ENCODE peak calls at places on chromosomes 1 and 21, in five cellular contexts. One of them, this sample, is unnamed.
A peak's percentile ranks its signal among the peaks of the same experiment; 100 is the strongest.

GRCh38 chr1:32743380-32744062 is 41.0 kb upstream of the SYNC start:
- DNase-seq in IMR-90: no peak
- DNase-seq in H1: no peak
- DNase-seq in H9: no peak
- DNase-seq in neuronal stem cell: no peak
- DNase-seq in this sample: no peak

GRCh38 chr1:154062309-154062708 is 71.7 kb downstream of the RPS27 start:
- DNase-seq in H1: no peak
- DNase-seq in neuronal stem cell: no peak
- DNase-seq in IMR-90: no peak
- DNase-seq in H9: no peak
- DNase-seq in this sample: no peak

GRCh38 chr1:24896176-24896575 is 33.9 kb downstream of the RUNX3 start:
- DNase-seq in H9: no peak
- DNase-seq in IMR-90: no peak
- DNase-seq in neuronal stem cell: no peak
- DNase-seq in H1: peak; percentile 39
- DNase-seq in this sample: no peak

GRCh38 chr1:8379513-8380186 is 61.7 kb downstream of the SLC45A1 start:
- DNase-seq in H1: no peak
- DNase-seq in IMR-90: no peak
- DNase-seq in H9: no peak
- DNase-seq in neuronal stem cell: no peak
- DNase-seq in this sample: no peak

GRCh38 chr1:169586395-169587255 is at the start of gene F5:
- DNase-seq in H9: peak; percentile 91
- DNase-seq in H1: peak; percentile 77
- DNase-seq in neuronal stem cell: peak; percentile 49
- DNase-seq in IMR-90: peak; percentile 40
- DNase-seq in this sample: peak; percentile 87

GRCh38 chr1:53326598-53327182 is 1.2 kb downstream of the LRP8 start:
- DNase-seq in neuronal stem cell: peak; percentile 35
- DNase-seq in H9: peak; percentile 49
- DNase-seq in IMR-90: no peak
- DNase-seq in H1: no peak
- DNase-seq in this sample: peak; percentile 67

GRCh38 chr1:98035587-98035986 is 114.8 kb upstream of the DPYD start:
- DNase-seq in IMR-90: no peak
- DNase-seq in neuronal stem cell: no peak
- DNase-seq in H9: no peak
- DNase-seq in H1: no peak
- DNase-seq in this sample: no peak

GRCh38 chr1:32954183-32954582 is 10.4 kb downstream of the RNF19B start:
- DNase-seq in neuronal stem cell: no peak
- DNase-seq in H1: no peak
- DNase-seq in H9: no peak
- DNase-seq in IMR-90: no peak
- DNase-seq in this sample: no peak

GRCh38 chr1:109392037-109392787 is 5.5 kb downstream of the SORT1 start:
- DNase-seq in H9: no peak
- DNase-seq in neuronal stem cell: no peak
- DNase-seq in IMR-90: no peak
- DNase-seq in H1: no peak
- DNase-seq in this sample: no peak

GRCh38 chr1:39214021-39214713 is 9.7 kb downstream of the MACF1 start:
- DNase-seq in H1: no peak
- DNase-seq in neuronal stem cell: peak; percentile 88
- DNase-seq in H9: no peak
- DNase-seq in IMR-90: no peak
- DNase-seq in this sample: peak; percentile 78

GRCh38 chr1:74193908-74194307 is 4.1 kb downstream of the LRRIQ3 start:
- DNase-seq in H9: no peak
- DNase-seq in H1: no peak
- DNase-seq in IMR-90: peak; percentile 79
- DNase-seq in neuronal stem cell: no peak
- DNase-seq in this sample: no peak

GRCh38 chr1:32695098-32695904 is 7.3 kb downstream of the SYNC start:
- DNase-seq in H9: no peak
- DNase-seq in IMR-90: peak; percentile 65
- DNase-seq in H1: no peak
- DNase-seq in neuronal stem cell: no peak
- DNase-seq in this sample: no peak

GRCh38 chr1:200409203-200409760 is 554 bp downstream of the ZNF281 start:
- DNase-seq in H1: peak; percentile 61
- DNase-seq in neuronal stem cell: no peak
- DNase-seq in H9: peak; percentile 46
- DNase-seq in IMR-90: peak; percentile 33
- DNase-seq in this sample: peak; percentile 64

GRCh38 chr1:53314606-53315005 is 13.3 kb downstream of the LRP8 start:
- DNase-seq in IMR-90: no peak
- DNase-seq in neuronal stem cell: no peak
- DNase-seq in H1: no peak
- DNase-seq in H9: no peak
- DNase-seq in this sample: no peak

GRCh38 chr1:240653030-240653429 is 41.1 kb upstream of the GREM2 start:
- DNase-seq in IMR-90: no peak
- DNase-seq in H9: no peak
- DNase-seq in neuronal stem cell: no peak
- DNase-seq in H1: no peak
- DNase-seq in this sample: no peak

GRCh38 chr1:228083871-228084278 is 1.4 kb downstream of the ARF1 start:
- DNase-seq in H9: no peak
- DNase-seq in IMR-90: peak; percentile 22
- DNase-seq in neuronal stem cell: no peak
- DNase-seq in H1: no peak
- DNase-seq in this sample: no peak

GRCh38 chr1:204268101-204268500 is 54.3 kb upstream of the GOLT1A start:
- DNase-seq in H1: no peak
- DNase-seq in neuronal stem cell: no peak
- DNase-seq in IMR-90: no peak
- DNase-seq in H9: no peak
- DNase-seq in this sample: no peak

DNA sequence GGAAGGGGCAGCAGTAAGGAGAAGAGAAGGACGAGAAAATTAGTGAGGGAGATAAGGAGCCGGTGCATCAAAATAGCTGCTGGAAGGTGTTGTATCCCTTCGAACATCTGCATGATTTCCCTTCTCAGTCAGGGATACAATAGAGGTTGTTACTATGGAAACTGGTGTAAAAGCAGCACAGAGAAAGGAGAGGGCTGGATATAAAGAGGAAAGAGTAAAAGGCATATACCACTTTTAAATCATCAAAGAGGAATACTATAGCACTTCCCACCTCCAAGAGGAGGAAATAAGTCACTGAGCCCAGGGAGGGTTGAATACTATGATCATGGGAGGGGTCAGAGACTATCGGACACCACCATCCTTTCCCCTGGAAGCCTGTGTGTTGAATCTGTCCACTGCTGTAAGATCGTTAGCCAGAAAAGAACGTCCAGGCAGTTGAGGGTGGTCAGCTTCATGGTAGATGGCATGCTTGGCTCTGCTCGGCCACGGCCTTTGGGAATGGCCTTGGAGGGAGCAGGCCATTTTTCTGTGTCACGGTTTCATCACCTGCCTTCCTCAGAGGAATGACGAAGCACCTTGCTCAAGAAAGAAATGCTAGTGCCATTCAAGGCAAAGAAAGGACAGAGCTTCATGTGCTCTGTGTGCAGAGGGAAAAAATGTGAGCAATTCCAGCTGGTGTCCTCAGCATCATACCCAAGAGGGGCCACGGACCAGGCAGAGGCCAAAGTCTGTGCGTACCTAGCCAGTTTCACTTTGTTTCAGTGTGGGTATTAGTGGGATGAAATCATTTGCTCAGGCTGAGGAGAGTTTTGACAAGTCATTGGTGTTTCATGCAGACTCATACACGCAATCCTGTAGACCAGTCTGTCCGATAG is 64.2 kb downstream of the IRF2BP2 start:
- DNase-seq in H9: peak; percentile 21
- DNase-seq in neuronal stem cell: no peak
- DNase-seq in IMR-90: peak; percentile 44
- DNase-seq in H1: no peak
- DNase-seq in this sample: no peak
- H3K18ac ChIP-seq in H9: peak overlapping the region; percentile 85
- H3K18ac ChIP-seq in neuronal stem cell: peak overlapping the region; percentile 46
- H3K18ac ChIP-seq in IMR-90: peak overlapping the region; percentile 11
- H3K18ac ChIP-seq in H1: no peak overlapping the region
- H3K18ac ChIP-seq in this sample: no peak overlapping the region

GRCh38 chr1:150613061-150613920 is 16.1 kb downstream of the ENSA start:
- DNase-seq in H9: no peak
- DNase-seq in IMR-90: peak; percentile 98
- DNase-seq in neuronal stem cell: no peak
- DNase-seq in H1: no peak
- DNase-seq in this sample: no peak

GRCh38 chr1:150606743-150607142 is 22.7 kb downstream of the ENSA start:
- DNase-seq in neuronal stem cell: no peak
- DNase-seq in H9: no peak
- DNase-seq in H1: no peak
- DNase-seq in IMR-90: no peak
- DNase-seq in this sample: no peak

GRCh38 chr1:150612014-150612345 is 17.4 kb downstream of the ENSA start:
- DNase-seq in neuronal stem cell: no peak
- DNase-seq in IMR-90: no peak
- DNase-seq in H1: no peak
- DNase-seq in H9: no peak
- DNase-seq in this sample: no peak

GRCh38 chr1:150609726-150610125 is 19.7 kb downstream of the ENSA start:
- DNase-seq in H1: no peak
- DNase-seq in neuronal stem cell: no peak
- DNase-seq in H9: no peak
- DNase-seq in IMR-90: peak; percentile 30
- DNase-seq in this sample: no peak

DNA sequence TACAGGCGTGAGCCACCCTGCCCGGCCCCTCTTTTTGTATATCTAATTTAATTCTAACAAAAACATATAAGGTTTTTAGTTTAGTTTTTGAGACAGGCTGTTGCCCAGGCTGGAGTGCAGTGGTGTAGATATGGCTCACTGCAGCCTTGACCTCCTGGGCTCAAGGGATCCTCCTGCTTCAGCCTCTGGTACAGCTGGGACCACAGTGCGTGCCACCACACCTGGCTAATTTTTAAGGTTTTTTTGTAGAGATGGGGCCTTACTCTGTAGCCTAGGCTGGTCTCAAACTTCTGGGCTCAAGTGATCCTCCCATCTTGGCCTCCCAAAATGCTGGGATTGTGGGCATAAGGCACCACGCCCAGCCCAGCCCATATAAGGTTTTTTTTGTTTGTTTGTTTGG is 18.8 kb downstream of the ENSA start:
- DNase-seq in H1: no peak
- DNase-seq in IMR-90: no peak
- DNase-seq in H9: no peak
- DNase-seq in neuronal stem cell: no peak
- DNase-seq in this sample: no peak
- H3K18ac ChIP-seq in H1: no peak overlapping the region
- H3K18ac ChIP-seq in IMR-90: no peak overlapping the region
- H3K18ac ChIP-seq in H9: no peak overlapping the region
- H3K18ac ChIP-seq in neuronal stem cell: no peak overlapping the region
- H3K18ac ChIP-seq in this sample: no peak overlapping the region

DNA sequence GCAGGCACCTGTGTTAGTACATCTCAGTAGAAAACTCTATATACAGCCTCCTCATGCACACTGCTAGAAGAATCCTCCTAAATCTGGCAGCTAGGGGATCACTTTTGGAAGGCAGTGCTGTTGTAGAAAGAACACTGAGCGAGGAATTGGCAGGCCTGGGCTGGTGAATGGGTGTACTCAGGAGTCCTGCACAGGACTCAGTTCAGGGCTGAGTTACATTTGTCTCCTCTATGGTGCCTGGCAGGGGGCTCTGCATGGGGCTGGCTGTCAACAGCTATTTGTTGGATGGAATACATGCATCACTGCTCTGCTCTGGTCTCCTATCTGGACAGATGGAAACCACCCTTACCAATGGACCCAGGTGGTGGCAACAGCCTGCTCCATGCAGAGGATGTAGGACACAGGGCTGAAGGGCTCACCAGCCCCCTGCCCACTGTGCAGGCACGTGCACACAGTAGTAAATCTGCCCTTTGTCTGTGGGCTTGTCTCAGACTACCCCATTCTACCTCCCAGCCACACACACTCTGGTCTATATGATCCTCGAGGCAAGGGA is 74.2 kb downstream of the LRIG2 start:
- DNase-seq in H1: no peak
- DNase-seq in IMR-90: no peak
- DNase-seq in neuronal stem cell: no peak
- DNase-seq in H9: no peak
- DNase-seq in this sample: no peak
- H3K18ac ChIP-seq in H1: no peak overlapping the region
- H3K18ac ChIP-seq in IMR-90: no peak overlapping the region
- H3K18ac ChIP-seq in neuronal stem cell: no peak overlapping the region
- H3K18ac ChIP-seq in H9: no peak overlapping the region
- H3K18ac ChIP-seq in this sample: no peak overlapping the region

GRCh38 chr1:59289570-59289969 is 7.3 kb upstream of the FGGY start:
- DNase-seq in H9: no peak
- DNase-seq in neuronal stem cell: no peak
- DNase-seq in H1: no peak
- DNase-seq in IMR-90: no peak
- DNase-seq in this sample: no peak
- H3K18ac ChIP-seq in H9: no peak overlapping the region
- H3K18ac ChIP-seq in neuronal stem cell: no peak overlapping the region
- H3K18ac ChIP-seq in H1: no peak overlapping the region
- H3K18ac ChIP-seq in IMR-90: no peak overlapping the region
- H3K18ac ChIP-seq in this sample: no peak overlapping the region

GRCh38 chr1:10686404-10687040 is 109.9 kb downstream of the CASZ1 start:
- DNase-seq in H9: no peak
- DNase-seq in IMR-90: no peak
- DNase-seq in H1: no peak
- DNase-seq in neuronal stem cell: no peak
- DNase-seq in this sample: peak; percentile 69
- H3K18ac ChIP-seq in H9: no peak overlapping the region
- H3K18ac ChIP-seq in IMR-90: no peak overlapping the region
- H3K18ac ChIP-seq in H1: no peak overlapping the region
- H3K18ac ChIP-seq in neuronal stem cell: peak overlapping the region; percentile 82
- H3K18ac ChIP-seq in this sample: peak overlapping the region; percentile 34

GRCh38 chr21:41766883-41767605 is at the start of gene RIPK4:
- DNase-seq in neuronal stem cell: no peak
- DNase-seq in H9: peak; percentile 89
- DNase-seq in H1: peak; percentile 88
- DNase-seq in IMR-90: peak; percentile 23
- DNase-seq in this sample: peak; percentile 80
- H3K18ac ChIP-seq in neuronal stem cell: peak within 1 kb of the TSS; percentile 83
- H3K18ac ChIP-seq in H9: peak within 1 kb of the TSS; percentile 83
- H3K18ac ChIP-seq in H1: peak within 1 kb of the TSS; percentile 28
- H3K18ac ChIP-seq in IMR-90: no peak within 1 kb of the TSS
- H3K18ac ChIP-seq in this sample: peak within 1 kb of the TSS; percentile 51

GRCh38 chr1:26277719-26278118 is 2.2 kb upstream of the SH3BGRL3 start:
- DNase-seq in neuronal stem cell: no peak
- DNase-seq in H1: no peak
- DNase-seq in H9: no peak
- DNase-seq in IMR-90: no peak
- DNase-seq in this sample: no peak
- H3K18ac ChIP-seq in neuronal stem cell: no peak overlapping the region
- H3K18ac ChIP-seq in H1: no peak overlapping the region
- H3K18ac ChIP-seq in H9: no peak overlapping the region
- H3K18ac ChIP-seq in IMR-90: peak overlapping the region; percentile 39
- H3K18ac ChIP-seq in this sample: no peak overlapping the region

This sample was measured in mesendoderm.